ENCODE peak calls at places on chromosome 12, in four cellular contexts. One of them, this sample, is unnamed.

GRCh38 chr12:69435644-69436043 is 34.5 kb upstream of the FRS2 start:
- DNase-seq in colonic mucosa: no peak
- DNase-seq in spleen: no peak
- DNase-seq in fibroblast of lung: peak
- DNase-seq in this sample: no peak

GRCh38 chr12:26938660-26939185 is 453 bp downstream of the FGFR1OP2 start:
- DNase-seq in colonic mucosa: peak
- DNase-seq in spleen: peak
- DNase-seq in fibroblast of lung: no peak
- DNase-seq in this sample: peak

GRCh38 chr12:119715268-119715620 is 47.3 kb downstream of the PRKAB1 start:
- DNase-seq in colonic mucosa: no peak
- DNase-seq in spleen: no peak
- DNase-seq in fibroblast of lung: peak
- DNase-seq in this sample: no peak

GRCh38 chr12:114685320-114685781 is 1.4 kb upstream of the TBX3 start:
- DNase-seq in colonic mucosa: no peak
- DNase-seq in spleen: no peak
- DNase-seq in fibroblast of lung: no peak
- DNase-seq in this sample: no peak

GRCh38 chr12:591167-591570 is 72.1 kb downstream of the NINJ2 start:
- DNase-seq in colonic mucosa: no peak
- DNase-seq in spleen: no peak
- DNase-seq in fibroblast of lung: no peak
- DNase-seq in this sample: no peak

GRCh38 chr12:52144512-52145227 is 47.1 kb downstream of the KRT80 start:
- DNase-seq in colonic mucosa: peak
- DNase-seq in spleen: peak
- DNase-seq in fibroblast of lung: no peak
- DNase-seq in this sample: no peak

GRCh38 chr12:14810953-14811483 is 3.0 kb downstream of the SMCO3 start:
- DNase-seq in colonic mucosa: peak
- DNase-seq in spleen: no peak
- DNase-seq in fibroblast of lung: peak
- DNase-seq in this sample: no peak

GRCh38 chr12:107929436-107929835 is 154.9 kb downstream of the ASCL4 start:
- DNase-seq in colonic mucosa: no peak
- DNase-seq in spleen: no peak
- DNase-seq in fibroblast of lung: peak
- DNase-seq in this sample: no peak

GRCh38 chr12:23093488-23093887 is 468.5 kb downstream of the ETNK1 start:
- DNase-seq in colonic mucosa: no peak
- DNase-seq in spleen: no peak
- DNase-seq in fibroblast of lung: peak
- DNase-seq in this sample: no peak

GRCh38 chr12:75260316-75260715 is 50.7 kb upstream of the KCNC2 start:
- DNase-seq in colonic mucosa: no peak
- DNase-seq in spleen: no peak
- DNase-seq in fibroblast of lung: no peak
- DNase-seq in this sample: no peak

GRCh38 chr12:68632486-68632885 is 21.8 kb downstream of the RAP1B start:
- DNase-seq in colonic mucosa: no peak
- DNase-seq in spleen: no peak
- DNase-seq in fibroblast of lung: no peak
- DNase-seq in this sample: no peak

GRCh38 chr12:106871477-106871876 is 84.2 kb upstream of the TMEM263 start:
- DNase-seq in colonic mucosa: no peak
- DNase-seq in spleen: no peak
- DNase-seq in fibroblast of lung: no peak
- DNase-seq in this sample: no peak

GRCh38 chr12:126676426-126676825 is 1590.5 kb upstream of the TMEM132C start:
- DNase-seq in colonic mucosa: no peak
- DNase-seq in spleen: no peak
- DNase-seq in fibroblast of lung: no peak
- DNase-seq in this sample: no peak

GRCh38 chr12:54005531-54005852 is 3.3 kb upstream of the HOXC8 start:
- DNase-seq in colonic mucosa: no peak
- DNase-seq in spleen: no peak
- DNase-seq in fibroblast of lung: no peak
- DNase-seq in this sample: peak

GRCh38 chr12:13044859-13045384 is 741 bp downstream of the FAM234B start:
- DNase-seq in colonic mucosa: no peak
- DNase-seq in spleen: no peak
- DNase-seq in fibroblast of lung: peak
- DNase-seq in this sample: no peak

GRCh38 chr12:43914923-43915468 is 79.1 kb downstream of the TMEM117 start:
- DNase-seq in colonic mucosa: no peak
- DNase-seq in spleen: no peak
- DNase-seq in fibroblast of lung: peak
- DNase-seq in this sample: no peak
- TF ChIP-seq CTCF in colonic mucosa: no peak
- TF ChIP-seq CTCF in spleen: no peak
- TF ChIP-seq CTCF in fibroblast of lung: peak
- TF ChIP-seq CTCF in this sample: peak

DNA sequence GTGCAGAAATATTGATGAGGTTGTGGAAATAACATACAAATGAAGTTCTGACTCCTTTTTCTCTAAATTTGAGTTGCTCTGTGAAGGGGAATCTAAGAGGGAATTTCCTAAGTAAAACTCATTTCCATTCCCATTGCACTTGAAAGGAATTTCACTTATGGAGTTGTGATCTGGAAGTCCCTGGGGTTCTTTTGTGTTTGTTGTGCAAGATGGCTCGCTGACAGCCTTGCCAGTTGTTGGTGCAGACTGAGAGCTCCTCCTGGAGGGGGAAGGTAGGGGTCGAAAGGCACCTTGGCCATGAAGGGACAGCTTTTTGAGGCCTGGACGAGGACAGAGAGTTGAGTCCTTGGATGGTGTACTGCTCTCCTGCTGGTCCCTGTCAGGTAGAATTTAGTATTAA is 72.0 kb downstream of the C12orf56 start:
- DNase-seq in colonic mucosa: no peak
- DNase-seq in spleen: no peak
- DNase-seq in fibroblast of lung: peak
- DNase-seq in this sample: peak
- TF ChIP-seq CTCF in colonic mucosa: no peak
- TF ChIP-seq CTCF in spleen: no peak
- TF ChIP-seq CTCF in fibroblast of lung: no peak
- TF ChIP-seq CTCF in this sample: no peak

DNA sequence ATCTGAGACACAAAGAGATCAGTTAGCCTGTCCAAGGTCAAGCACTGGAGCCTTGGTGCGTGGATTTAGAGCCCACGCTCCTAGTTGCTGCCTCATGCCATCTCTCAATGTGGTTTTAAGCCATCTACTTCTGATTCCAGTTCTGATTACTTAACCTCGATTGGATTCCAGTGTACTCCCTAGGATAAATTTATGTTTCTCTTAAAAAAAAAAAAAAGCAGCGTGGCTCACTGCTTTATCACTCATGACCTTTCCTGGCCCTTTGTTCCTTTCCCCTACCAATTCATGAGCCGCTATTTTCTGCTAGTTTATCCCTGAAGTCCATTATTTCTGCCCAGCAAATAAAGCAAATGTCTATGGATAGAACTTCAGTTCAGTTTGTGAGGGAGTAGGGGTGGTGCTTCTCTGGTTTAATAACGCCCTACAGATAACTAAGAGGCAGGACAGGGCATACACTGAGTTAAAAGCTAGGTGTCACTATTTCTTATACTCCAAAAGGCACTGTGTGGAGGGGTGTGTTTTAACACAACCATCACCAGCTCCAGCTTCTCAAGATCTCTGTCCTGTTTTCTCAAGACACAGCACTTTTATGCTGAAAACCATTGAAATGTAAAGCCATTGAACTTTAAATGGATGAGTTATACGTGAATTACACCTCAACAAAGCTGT is 9.8 kb upstream of the PARP11 start:
- DNase-seq in colonic mucosa: no peak
- DNase-seq in spleen: no peak
- DNase-seq in fibroblast of lung: peak
- DNase-seq in this sample: no peak
- TF ChIP-seq CTCF in colonic mucosa: no peak
- TF ChIP-seq CTCF in spleen: peak
- TF ChIP-seq CTCF in fibroblast of lung: peak
- TF ChIP-seq CTCF in this sample: no peak

GRCh38 chr12:112782250-112782649 is 9.3 kb upstream of the RPH3A start:
- DNase-seq in colonic mucosa: no peak
- DNase-seq in spleen: no peak
- DNase-seq in fibroblast of lung: no peak
- DNase-seq in this sample: no peak
- TF ChIP-seq CTCF in colonic mucosa: no peak
- TF ChIP-seq CTCF in spleen: no peak
- TF ChIP-seq CTCF in fibroblast of lung: no peak
- TF ChIP-seq CTCF in this sample: no peak

GRCh38 chr12:3076730-3077571 is at the start of gene TSPAN9:
- DNase-seq in colonic mucosa: peak
- DNase-seq in spleen: peak
- DNase-seq in fibroblast of lung: peak
- DNase-seq in this sample: peak
- TF ChIP-seq CTCF in colonic mucosa: no peak
- TF ChIP-seq CTCF in spleen: no peak
- TF ChIP-seq CTCF in fibroblast of lung: no peak
- TF ChIP-seq CTCF in this sample: no peak

GRCh38 chr12:30807695-30808034 is 52.9 kb upstream of the CAPRIN2 start:
- DNase-seq in colonic mucosa: no peak
- DNase-seq in spleen: no peak
- DNase-seq in fibroblast of lung: no peak
- DNase-seq in this sample: no peak
- TF ChIP-seq CTCF in colonic mucosa: no peak
- TF ChIP-seq CTCF in spleen: no peak
- TF ChIP-seq CTCF in fibroblast of lung: no peak
- TF ChIP-seq CTCF in this sample: peak

GRCh38 chr12:6469609-6470374 is 685 bp downstream of the VAMP1 start:
- DNase-seq in colonic mucosa: no peak
- DNase-seq in spleen: no peak
- DNase-seq in fibroblast of lung: peak
- DNase-seq in this sample: no peak
- TF ChIP-seq CTCF in colonic mucosa: no peak
- TF ChIP-seq CTCF in spleen: no peak
- TF ChIP-seq CTCF in fibroblast of lung: no peak
- TF ChIP-seq CTCF in this sample: no peak

DNA sequence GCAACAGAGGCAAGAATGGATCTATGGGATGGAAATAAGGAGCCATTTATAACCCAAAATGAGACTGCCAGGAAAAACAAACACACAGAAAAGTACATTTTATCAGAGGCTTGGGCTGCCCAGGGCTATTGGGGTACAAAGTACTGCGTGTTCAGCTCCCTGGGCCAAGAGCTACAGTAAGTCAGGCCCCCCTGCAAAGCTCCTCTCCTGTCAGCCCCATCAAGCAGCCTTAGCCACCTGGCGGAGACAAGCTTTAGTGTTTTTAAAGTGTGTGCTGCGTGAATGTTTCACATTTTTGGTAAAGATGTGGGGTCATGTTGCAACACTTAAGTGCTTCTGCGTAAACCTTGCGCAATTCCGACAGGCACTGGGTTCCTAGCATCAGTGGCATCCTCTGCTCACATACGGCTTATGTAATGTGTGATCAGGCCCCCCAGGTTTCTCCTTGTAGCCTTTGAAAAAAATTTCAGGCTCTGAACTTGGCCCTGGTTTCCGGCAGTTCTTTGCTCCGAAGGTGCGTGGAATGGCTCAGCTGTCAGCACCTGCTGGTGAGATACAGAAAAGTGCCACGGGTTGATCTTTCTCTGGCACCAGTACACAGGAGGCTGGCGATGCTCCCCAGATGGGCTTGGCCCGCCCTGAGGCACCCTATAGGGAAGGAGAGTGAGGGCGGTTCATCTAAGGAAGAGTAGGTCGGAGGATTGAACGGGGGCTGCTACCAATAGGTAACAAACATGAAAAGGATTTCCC is 198.7 kb upstream of the EEA1 start:
- DNase-seq in colonic mucosa: no peak
- DNase-seq in spleen: peak
- DNase-seq in fibroblast of lung: peak
- DNase-seq in this sample: no peak
- TF ChIP-seq CTCF in colonic mucosa: no peak
- TF ChIP-seq CTCF in spleen: peak
- TF ChIP-seq CTCF in fibroblast of lung: peak
- TF ChIP-seq CTCF in this sample: no peak

This sample was measured in nephron progenitor cell.